ENCODE peak calls at places on chromosomes 6 and 20, in four cellular contexts. N is breast epithelium, A is keratinocyte, H is left ventricle myocardium inferior. M is an unnamed sample.

GRCh38 chr20:49768204-49769124 is 44.2 kb upstream of the SLC9A8 start:
- DNase-seq in N (peak; percentile 95), A (no peak), H (no peak), M (no peak)

GRCh38 chr20:50921055-50921454 is 10.2 kb downstream of the ADNP start:
- DNase-seq in N (no peak), A (no peak), H (no peak), M (no peak)

GRCh38 chr6:97038437-97038836 is 113.9 kb downstream of the KLHL32 start:
- DNase-seq in N (no peak), A (no peak), H (no peak), M (no peak)

GRCh38 chr20:58308680-58309527 is 611 bp upstream of the RAB22A start:
- DNase-seq in N (peak; percentile 49), A (no peak), H (peak; percentile 66), M (peak; percentile 81)

GRCh38 chr6:37938909-37939308 is 119.4 kb downstream of the ZFAND3 start:
- DNase-seq in N (no peak), A (no peak), H (no peak), M (no peak)

GRCh38 chr6:101281266-101281665 is 112.2 kb upstream of the GRIK2 start:
- DNase-seq in N (no peak), A (no peak), H (no peak), M (no peak)

GRCh38 chr6:62393608-62394007 is 107.6 kb upstream of the KHDRBS2 start:
- DNase-seq in N (no peak), A (no peak), H (no peak), M (no peak)

GRCh38 chr6:138527376-138528092 is 28.2 kb upstream of the NHSL1 start:
- DNase-seq in N (no peak), A (no peak), H (no peak), M (no peak)

GRCh38 chr20:15930324-15931305 is 642.6 kb downstream of the KIF16B start:
- DNase-seq in N (peak; percentile 48), A (no peak), H (no peak), M (no peak)

GRCh38 chr6:166379103-166379586 is 3.6 kb downstream of the MPC1 start:
- DNase-seq in N (no peak), A (no peak), H (no peak), M (no peak)

GRCh38 chr20:17391108-17391771 is 139.9 kb downstream of the BFSP1 start:
- DNase-seq in N (no peak), A (no peak), H (no peak), M (no peak)

GRCh38 chr6:38432479-38432878 is 207.2 kb downstream of the BTBD9 start:
- DNase-seq in N (no peak), A (no peak), H (no peak), M (no peak)

GRCh38 chr6:29653452-29654038 is 3.3 kb upstream of the MOG start:
- DNase-seq in N (no peak), A (no peak), H (no peak), M (peak; percentile 50)

GRCh38 chr6:108168026-108168463 is 2.2 kb downstream of the NR2E1 start:
- DNase-seq in N (no peak), A (no peak), H (no peak), M (no peak)

GRCh38 chr6:143187173-143187908 is 126.7 kb downstream of the AIG1 start:
- DNase-seq in N (no peak), A (no peak), H (no peak), M (no peak)

GRCh38 chr6:26217714-26218075 is 130.5 kb downstream of the HFE start:
- DNase-seq in N (no peak), A (no peak), H (no peak), M (no peak)

GRCh38 chr6:35014341-35014740 is 125.3 kb downstream of the ANKS1A start:
- DNase-seq in N (peak; percentile 55), A (no peak), H (no peak), M (peak; percentile 86)
- H3K27ac ChIP-seq in N (peak overlapping the region; percentile 57), A (no peak overlapping the region), H (peak overlapping the region; percentile 96), M (peak overlapping the region; percentile 53)

DNA sequence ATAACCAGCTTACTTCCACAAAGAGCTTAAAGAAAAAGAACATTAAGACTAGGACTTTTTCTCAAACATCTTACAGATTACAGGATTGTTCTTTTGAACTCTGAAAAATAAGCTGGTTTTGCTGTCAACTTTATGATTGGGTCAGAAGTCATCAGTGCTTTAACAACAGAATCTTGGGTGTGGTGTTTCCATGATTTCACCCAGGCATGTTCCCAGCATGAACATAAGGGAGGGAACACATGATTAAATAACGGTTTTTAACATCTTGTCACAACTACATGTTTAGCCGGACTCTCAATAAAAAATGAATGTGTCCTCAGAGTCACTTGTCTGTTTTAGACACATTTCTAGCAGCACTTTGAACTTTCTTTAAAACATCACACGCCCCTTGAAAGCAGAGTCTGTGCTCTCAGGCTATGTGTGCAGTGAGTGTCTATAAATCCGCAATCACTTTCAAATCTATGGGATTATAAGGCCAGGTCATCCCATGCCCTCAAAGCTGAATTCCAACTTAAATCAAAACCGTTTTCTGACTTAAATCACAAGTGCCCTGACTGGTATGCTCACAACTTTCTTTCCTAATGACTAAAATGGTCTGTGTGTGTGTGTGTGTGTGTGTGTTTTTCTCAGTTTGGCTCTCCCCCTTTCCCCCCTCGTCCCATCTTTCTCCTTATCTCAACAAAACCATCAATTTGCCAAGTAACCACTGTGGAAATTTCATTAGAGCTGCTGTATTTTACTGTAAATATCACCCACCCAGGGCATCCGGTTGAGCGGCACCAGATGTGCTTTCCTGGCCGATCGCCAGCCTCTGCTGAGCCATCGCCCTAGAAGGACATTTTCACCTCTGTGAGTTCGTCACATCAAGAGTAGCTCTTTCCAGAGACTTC is 216.8 kb upstream of the DTNBP1 start:
- DNase-seq in N (no peak), A (no peak), H (peak; percentile 86), M (no peak)
- H3K27ac ChIP-seq in N (peak overlapping the region; percentile 55), A (no peak overlapping the region), H (peak overlapping the region; percentile 60), M (no peak overlapping the region)

GRCh38 chr6:168650686-168651085 is 209.7 kb downstream of the SMOC2 start:
- DNase-seq in N (peak; percentile 23), A (no peak), H (no peak), M (no peak)

GRCh38 chr6:168648240-168648639 is 207.3 kb downstream of the SMOC2 start:
- DNase-seq in N (peak; percentile 38), A (no peak), H (no peak), M (no peak)

GRCh38 chr6:168649209-168649608 is 208.2 kb downstream of the SMOC2 start:
- DNase-seq in N (no peak), A (no peak), H (no peak), M (no peak)

GRCh38 chr6:168647271-168647670 is 206.3 kb downstream of the SMOC2 start:
- DNase-seq in N (no peak), A (no peak), H (no peak), M (no peak)

DNA sequence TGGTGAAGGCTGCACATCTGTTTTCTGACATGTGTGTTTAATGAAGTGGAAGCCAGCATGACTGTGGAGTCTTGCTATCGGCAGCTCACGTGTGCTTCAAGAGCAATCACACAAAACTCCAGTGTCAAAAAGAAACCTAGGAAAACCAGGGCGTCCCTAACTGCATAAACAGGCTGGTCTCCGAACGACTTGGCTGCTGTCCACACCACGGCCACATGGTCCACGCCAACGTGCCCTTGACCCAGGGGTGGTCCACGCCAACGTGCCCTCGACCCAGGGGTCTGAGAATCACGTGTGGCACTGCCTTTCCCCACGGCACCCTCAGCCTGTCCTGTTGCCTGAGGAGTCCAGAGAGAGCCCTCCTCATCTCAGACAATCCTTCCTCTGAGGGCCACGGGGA is 207.7 kb downstream of the SMOC2 start:
- DNase-seq in N (no peak), A (no peak), H (no peak), M (no peak)
- H3K27ac ChIP-seq in N (peak overlapping the region; percentile 21), A (no peak overlapping the region), H (no peak overlapping the region), M (no peak overlapping the region)

GRCh38 chr6:15658345-15658744 is 4.5 kb downstream of the DTNBP1 start:
- DNase-seq in N (no peak), A (no peak), H (no peak), M (no peak)
- H3K27ac ChIP-seq in N (no peak overlapping the region), A (no peak overlapping the region), H (no peak overlapping the region), M (no peak overlapping the region)

DNA sequence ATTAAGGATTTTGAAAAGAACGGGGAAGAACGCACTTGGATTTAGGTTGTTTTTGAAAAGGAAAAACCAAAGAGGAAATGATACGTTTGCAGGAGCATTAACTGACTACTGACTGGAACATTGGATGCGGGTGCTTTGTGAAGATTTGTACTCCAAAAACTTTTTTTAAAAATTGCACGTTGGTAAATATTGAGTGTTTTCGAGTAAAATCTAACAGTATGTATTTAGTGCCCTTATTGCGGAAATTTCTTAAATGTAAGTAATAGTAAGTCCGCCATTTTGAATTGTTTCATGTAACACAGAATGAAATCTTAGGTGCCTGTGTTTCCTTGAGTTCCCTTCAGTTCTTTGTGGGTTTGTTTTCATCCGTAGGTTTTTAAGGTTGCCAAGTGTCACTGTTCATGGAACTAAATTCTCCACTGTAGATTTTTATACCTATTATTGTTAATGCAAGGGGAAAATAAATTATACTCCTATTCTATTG is 15.2 kb upstream of the LIN28B start:
- DNase-seq in N (no peak), A (no peak), H (no peak), M (no peak)
- H3K27ac ChIP-seq in N (no peak overlapping the region), A (no peak overlapping the region), H (no peak overlapping the region), M (no peak overlapping the region)

GRCh38 chr6:158725704-158726103 is 75.8 kb downstream of the SYTL3 start:
- DNase-seq in N (no peak), A (no peak), H (no peak), M (no peak)

DNA sequence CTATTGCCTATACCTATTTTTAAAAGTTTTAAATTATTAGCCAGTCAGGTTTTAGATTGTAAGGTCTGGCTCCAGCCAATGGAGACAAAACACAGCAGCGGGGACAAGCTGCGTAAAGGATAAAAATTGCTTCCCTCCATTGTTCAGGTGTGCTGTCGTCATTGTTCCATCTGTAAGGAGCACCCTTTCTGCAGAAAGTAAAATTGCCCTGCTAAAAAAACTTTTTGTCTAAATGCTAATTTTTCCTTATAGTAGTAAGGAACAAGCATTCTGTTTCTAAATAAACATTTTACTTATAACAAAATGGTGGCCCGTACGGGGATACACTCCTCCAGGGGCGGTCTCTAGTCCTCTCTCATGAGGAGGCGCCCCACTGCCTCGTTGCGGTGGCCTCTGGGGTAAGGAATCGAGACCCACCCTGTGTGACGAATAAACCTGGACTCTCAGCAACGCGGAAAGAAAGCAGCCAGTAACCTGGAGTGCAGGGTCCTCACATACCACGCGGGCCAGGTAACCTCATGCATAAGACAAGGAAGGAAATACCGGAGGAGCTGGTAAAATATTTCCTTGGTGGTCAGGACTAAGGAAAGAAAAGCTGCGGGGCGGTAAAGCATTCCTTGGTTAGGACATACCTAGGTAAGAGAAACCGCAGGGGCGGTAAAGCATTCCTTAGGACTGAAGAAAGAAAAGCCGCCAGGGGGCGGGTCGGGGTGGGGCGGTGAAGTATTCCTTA is 80.5 kb downstream of the SYTL3 start:
- DNase-seq in N (no peak), A (no peak), H (no peak), M (no peak)
- H3K27ac ChIP-seq in N (no peak overlapping the region), A (no peak overlapping the region), H (no peak overlapping the region), M (no peak overlapping the region)

DNA sequence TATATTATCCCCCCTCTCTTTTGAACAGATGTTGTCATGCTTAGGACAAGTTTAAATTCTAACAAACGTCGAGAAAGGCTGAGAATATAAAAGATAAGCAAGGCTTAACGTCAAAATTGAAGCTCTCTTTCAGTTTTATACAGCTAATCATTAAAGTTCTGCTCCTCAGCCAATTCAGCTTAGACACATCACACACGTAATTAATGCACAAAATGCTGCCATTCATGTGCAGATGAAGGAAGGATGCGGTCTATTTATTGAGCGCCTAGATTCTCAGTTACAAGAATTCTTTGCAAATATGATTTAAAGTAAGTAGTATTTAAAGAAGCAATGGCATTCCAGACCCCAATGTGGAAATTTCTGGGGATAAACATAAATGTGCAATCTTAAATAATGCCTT is 86.0 kb downstream of the LYRM4 start:
- DNase-seq in N (no peak), A (no peak), H (no peak), M (no peak)
- H3K27ac ChIP-seq in N (no peak overlapping the region), A (no peak overlapping the region), H (peak overlapping the region; percentile 47), M (no peak overlapping the region)